ENCODE peak calls at places on chromosomes 16 and 17, in seven cellular contexts. O is pancreas, Z is endothelial cell, S is GM10248, L is Calu3, N is mesothelial cell of epicardium, M is body of pancreas. G is an unnamed sample.

GRCh38 chr16:15874745-15875314 is 13.6 kb downstream of the CEP20 start:
- DNase-seq in O (peak), Z (peak), S (no peak), L (peak), N (no peak), M (peak), G (no peak)

GRCh38 chr16:19114359-19115147 is 789 bp downstream of the ITPRIPL2 start:
- DNase-seq in O (peak), Z (peak), S (peak), L (peak), N (no peak), M (peak), G (no peak)

GRCh38 chr16:14354561-14355351 is 275.3 kb downstream of the PARN start:
- DNase-seq in O (no peak), Z (no peak), S (peak), L (no peak), N (no peak), M (peak), G (no peak)

GRCh38 chr17:28404812-28405570 is 1.0 kb downstream of the SLC46A1 start:
- DNase-seq in O (peak), Z (no peak), S (no peak), L (no peak), N (no peak), M (peak), G (no peak)

GRCh38 chr16:14525021-14525420 is 105.0 kb downstream of the PARN start:
- DNase-seq in O (no peak), Z (no peak), S (no peak), L (no peak), N (no peak), M (no peak), G (no peak)

GRCh38 chr16:72530434-72530833 is 358.5 kb upstream of the PMFBP1 start:
- DNase-seq in O (no peak), Z (no peak), S (no peak), L (no peak), N (no peak), M (no peak), G (no peak)

GRCh38 chr17:27526603-27527002 is 70.4 kb downstream of the KSR1 start:
- DNase-seq in O (peak), Z (peak), S (peak), L (peak), N (no peak), M (peak), G (no peak)

GRCh38 chr17:55451203-55451641 is 29.6 kb upstream of the MMD start:
- DNase-seq in O (no peak), Z (no peak), S (no peak), L (no peak), N (no peak), M (no peak), G (no peak)

GRCh38 chr17:63695889-63696288 is 4.0 kb downstream of the LIMD2 start:
- DNase-seq in O (no peak), Z (no peak), S (no peak), L (no peak), N (no peak), M (no peak), G (no peak)

GRCh38 chr16:56681939-56682702 is at the start of gene MT1X:
- DNase-seq in O (peak), Z (peak), S (peak), L (peak), N (peak), M (peak), G (peak)

GRCh38 chr17:79925242-79925957 is 86.2 kb upstream of the CBX4 start:
- DNase-seq in O (peak), Z (no peak), S (no peak), L (peak), N (no peak), M (peak), G (no peak)

GRCh38 chr17:79924639-79924976 is 85.4 kb upstream of the CBX4 start:
- DNase-seq in O (no peak), Z (no peak), S (no peak), L (no peak), N (no peak), M (no peak), G (no peak)

GRCh38 chr17:79926002-79926307 is 86.7 kb upstream of the CBX4 start:
- DNase-seq in O (no peak), Z (no peak), S (no peak), L (peak), N (no peak), M (no peak), G (no peak)

GRCh38 chr17:79922798-79923197 is 83.6 kb upstream of the CBX4 start:
- DNase-seq in O (peak), Z (no peak), S (no peak), L (no peak), N (no peak), M (no peak), G (no peak)

GRCh38 chr17:79923974-79924638 is 84.9 kb upstream of the CBX4 start:
- DNase-seq in O (no peak), Z (peak), S (peak), L (peak), N (no peak), M (peak), G (no peak)
- TF ChIP-seq CTCF in O (no peak), Z (peak), S (peak), L (no peak), N (peak), M (no peak), G (no peak)

GRCh38 chr17:60315650-60316049 is 76.3 kb downstream of the USP32 start:
- DNase-seq in O (no peak), Z (no peak), S (no peak), L (no peak), N (no peak), M (no peak), G (no peak)
- TF ChIP-seq CTCF in O (no peak), Z (peak), S (no peak), L (no peak), N (no peak), M (no peak), G (no peak)

DNA sequence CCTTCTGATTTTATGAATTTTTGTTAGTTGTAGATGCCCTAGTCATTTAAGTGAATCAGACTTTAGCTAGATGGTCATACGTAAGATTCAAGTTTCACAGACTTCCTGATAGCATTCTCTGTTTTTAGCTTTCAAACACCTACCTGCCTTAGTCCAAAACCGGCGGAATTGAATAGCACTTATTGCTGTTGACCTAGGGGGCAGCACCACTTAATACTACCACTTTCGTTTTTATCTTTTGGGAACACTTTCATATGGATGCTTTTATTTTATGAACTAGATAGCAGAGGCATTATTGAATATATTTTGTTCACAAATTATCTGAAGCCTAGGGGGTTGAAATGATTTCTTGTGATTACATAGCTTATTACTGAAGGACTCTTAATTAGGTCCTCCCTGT is 31.5 kb downstream of the TADA2A start:
- DNase-seq in O (no peak), Z (no peak), S (no peak), L (no peak), N (no peak), M (no peak), G (no peak)
- TF ChIP-seq CTCF in O (no peak), Z (peak), S (no peak), L (peak), N (peak), M (no peak), G (no peak)

GRCh38 chr17:45200701-45201100 is 21.0 kb upstream of the FMNL1 start:
- DNase-seq in O (no peak), Z (no peak), S (no peak), L (no peak), N (no peak), M (peak), G (no peak)
- TF ChIP-seq CTCF in O (no peak), Z (no peak), S (no peak), L (no peak), N (no peak), M (no peak), G (no peak)

DNA sequence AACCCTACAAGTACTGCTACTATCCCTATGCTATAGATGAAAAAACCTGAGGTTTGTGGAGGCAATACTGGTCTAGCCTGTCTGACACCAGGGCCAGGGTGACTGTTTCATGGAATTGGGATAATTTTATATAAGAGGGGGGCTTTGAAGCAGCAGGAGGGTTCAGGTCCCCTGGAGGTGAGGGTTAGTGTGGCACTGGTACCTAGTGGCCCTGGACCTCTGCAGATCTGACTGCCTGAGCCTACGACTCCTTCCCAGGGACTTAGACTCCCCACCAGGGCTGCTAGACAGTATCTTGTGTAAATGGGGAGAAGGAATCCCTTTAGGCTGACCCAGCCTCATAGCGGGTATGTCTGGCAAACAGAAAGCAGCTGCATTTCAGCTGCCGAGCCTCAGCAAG is 6.8 kb downstream of the ADAP2 start:
- DNase-seq in O (no peak), Z (no peak), S (no peak), L (no peak), N (no peak), M (no peak), G (no peak)
- TF ChIP-seq CTCF in O (no peak), Z (no peak), S (no peak), L (no peak), N (no peak), M (no peak), G (no peak)

GRCh38 chr17:47095268-47095667 is 93.8 kb downstream of the CDC27 start:
- DNase-seq in O (no peak), Z (no peak), S (no peak), L (no peak), N (no peak), M (no peak), G (no peak)

GRCh38 chr17:47099451-47099986 is 89.6 kb downstream of the CDC27 start:
- DNase-seq in O (no peak), Z (no peak), S (no peak), L (no peak), N (no peak), M (no peak), G (no peak)

GRCh38 chr17:47096343-47096742 is 92.8 kb downstream of the CDC27 start:
- DNase-seq in O (no peak), Z (no peak), S (no peak), L (no peak), N (no peak), M (no peak), G (no peak)

GRCh38 chr17:47102914-47103313 is 86.2 kb downstream of the CDC27 start:
- DNase-seq in O (no peak), Z (no peak), S (no peak), L (no peak), N (no peak), M (no peak), G (no peak)

DNA sequence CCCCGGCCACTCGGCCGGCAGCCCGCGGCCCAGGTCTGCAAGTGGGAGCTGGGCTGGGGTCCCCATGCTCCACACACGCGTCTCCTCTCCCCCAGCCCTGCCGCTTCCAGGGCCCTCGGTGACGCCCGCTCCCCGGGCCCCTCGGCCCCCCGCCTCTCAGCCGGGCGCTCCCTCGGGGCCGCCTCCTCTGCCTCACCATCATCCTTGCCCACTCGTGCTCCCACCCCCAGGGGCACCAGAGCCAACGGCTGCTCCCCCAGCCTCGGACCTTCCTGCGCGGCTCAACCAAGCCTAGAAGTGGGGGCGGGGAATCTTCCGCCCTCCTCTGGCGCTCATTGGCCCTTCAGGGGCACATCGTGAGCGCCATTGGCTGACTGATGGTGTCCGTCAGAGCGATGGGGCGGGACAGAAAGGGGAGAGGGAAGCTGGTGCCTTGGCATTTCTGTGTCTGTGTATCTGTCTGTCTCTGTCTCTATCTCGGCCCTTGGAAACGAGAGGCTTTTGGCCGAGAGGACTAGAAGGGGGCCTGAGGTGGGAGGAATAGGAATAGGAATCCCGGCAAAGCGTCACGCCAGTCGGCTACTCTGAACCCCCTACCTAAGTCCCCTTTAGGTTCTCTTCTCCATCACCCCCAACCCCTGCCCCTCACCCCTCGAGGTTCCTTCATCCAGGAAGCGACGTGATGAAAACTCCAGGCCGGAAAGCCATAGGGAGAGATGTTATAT is 88.9 kb downstream of the CDC27 start:
- DNase-seq in O (peak), Z (peak), S (peak), L (peak), N (peak), M (peak), G (no peak)
- TF ChIP-seq CTCF in O (no peak), Z (no peak), S (no peak), L (no peak), N (no peak), M (no peak), G (no peak)

DNA sequence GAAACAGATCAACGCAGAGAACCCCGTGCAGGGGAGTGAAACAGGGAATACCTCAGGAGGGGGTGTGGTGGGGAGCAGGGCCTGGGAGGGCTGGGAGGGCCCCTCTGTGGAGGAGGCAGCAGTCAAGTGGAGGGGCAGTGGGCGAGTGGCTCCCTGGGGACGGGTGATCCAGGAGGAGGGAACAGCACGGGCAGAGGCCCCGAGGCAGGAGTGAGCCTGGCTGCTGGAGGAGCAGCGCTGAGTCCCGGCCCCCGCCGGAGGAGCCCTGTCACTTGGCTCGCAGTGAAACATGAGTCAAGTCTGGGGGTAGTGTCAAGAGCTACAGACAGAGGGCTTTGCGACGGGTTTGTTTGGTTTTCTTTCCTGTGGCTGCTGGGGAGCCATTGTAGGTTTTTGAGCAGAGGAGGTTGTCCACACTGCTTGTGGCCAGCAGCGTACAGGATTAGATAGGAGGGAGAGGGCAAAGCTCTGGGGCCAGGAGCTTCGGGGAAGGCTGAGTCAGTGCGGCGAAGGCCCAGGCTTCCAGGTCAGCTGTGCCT is 115.7 kb upstream of the CIBAR2 start:
- DNase-seq in O (no peak), Z (no peak), S (peak), L (no peak), N (no peak), M (no peak), G (no peak)
- TF ChIP-seq CTCF in O (no peak), Z (no peak), S (no peak), L (no peak), N (no peak), M (no peak), G (no peak)

G was measured in vagina.